ENCODE peak calls at places on chromosome 20, in eight cellular contexts. R, O, F, A, L, E, Q and S are unnamed samples.

GRCh38 chr20:47951521-47951951 is 166.3 kb upstream of the SULF2 start:
- DNase-seq in O (no peak), E (no peak), Q (peak), L (no peak), F (no peak), R (no peak), A (no peak), S (no peak)

GRCh38 chr20:19885981-19886665 is 128.1 kb downstream of the RIN2 start:
- DNase-seq in O (no peak), F (peak), E (peak), R (peak), A (peak), Q (no peak), L (no peak), S (peak)

GRCh38 chr20:16216227-16217210 is 356.7 kb downstream of the KIF16B start:
- DNase-seq in R (no peak), L (no peak), O (no peak), E (no peak), A (no peak), Q (peak), F (no peak), S (no peak)

GRCh38 chr20:50198211-50198666 is 7.6 kb downstream of the CEBPB start:
- DNase-seq in F (no peak), A (no peak), R (no peak), E (no peak), Q (no peak), L (no peak), O (no peak), S (no peak)

GRCh38 chr20:58706975-58707681 is 14.5 kb downstream of the NPEPL1 start:
- DNase-seq in O (no peak), E (no peak), A (no peak), L (no peak), F (no peak), R (peak), Q (no peak), S (peak)

GRCh38 chr20:18588554-18589043 is 745 bp downstream of the DTD1 start:
- DNase-seq in F (no peak), E (no peak), A (no peak), L (no peak), R (no peak), Q (no peak), O (no peak), S (no peak)

GRCh38 chr20:48451401-48451800 is 376.4 kb downstream of the PREX1 start:
- DNase-seq in A (no peak), F (no peak), E (no peak), R (no peak), O (no peak), Q (no peak), L (no peak), S (no peak)

GRCh38 chr20:18256440-18257090 is 31.8 kb upstream of the ZNF133 start:
- DNase-seq in F (no peak), E (no peak), Q (no peak), A (no peak), R (no peak), L (no peak), O (no peak), S (no peak)

GRCh38 chr20:36344517-36345132 is 38.5 kb downstream of the DLGAP4 start:
- DNase-seq in F (peak), L (no peak), Q (peak), E (peak), R (no peak), O (no peak), A (peak), S (peak)

GRCh38 chr20:35398660-35399144 is 13.1 kb downstream of the UQCC1 start:
- DNase-seq in F (peak), A (peak), Q (peak), E (no peak), O (no peak), L (no peak), R (no peak), S (no peak)